ENCODE peak calls at places on chromosomes 3 and 15, in six cellular contexts. S is adrenal gland; R is breast epithelium; W is GM13977; Z is activated CD8-positive, alpha-beta T cell treated with anti-CD3 and anti-CD28 coated beads for 36 hours; Y is tibial artery. L is an unnamed sample.

GRCh38 chr15:42955518-42955917 is 34.9 kb upstream of the TTBK2 start:
- DNase-seq in S (no peak), R (no peak), W (no peak), Z (no peak), Y (no peak), L (no peak)

GRCh38 chr3:38823186-38823585 is 7.2 kb upstream of the SCN10A start:
- DNase-seq in S (no peak), R (no peak), W (no peak), Z (no peak), Y (no peak), L (no peak)

GRCh38 chr3:123202451-123202850 is 708 bp downstream of the SEC22A start:
- DNase-seq in S (no peak), R (no peak), W (no peak), Z (peak), Y (no peak), L (no peak)

GRCh38 chr15:26260517-26261133 is 397.5 kb upstream of the ATP10A start:
- DNase-seq in S (peak), R (no peak), W (no peak), Z (peak), Y (no peak), L (no peak)

GRCh38 chr3:136787226-136787793 is 31.6 kb upstream of the SLC35G2 start:
- DNase-seq in S (peak), R (no peak), W (peak), Z (peak), Y (no peak), L (no peak)

GRCh38 chr3:34357461-34357860 is 559.0 kb downstream of the PDCD6IP start:
- DNase-seq in S (no peak), R (no peak), W (no peak), Z (no peak), Y (no peak), L (no peak)

GRCh38 chr3:152444029-152444641 is 175.4 kb downstream of the MBNL1 start:
- DNase-seq in S (no peak), R (no peak), W (peak), Z (no peak), Y (no peak), L (no peak)

GRCh38 chr3:65596511-65597224 is 442.1 kb downstream of the MAGI1 start:
- DNase-seq in S (no peak), R (no peak), W (no peak), Z (no peak), Y (no peak), L (no peak)

GRCh38 chr3:23324745-23325144 is 121.6 kb downstream of the UBE2E2 start:
- DNase-seq in S (no peak), R (no peak), W (no peak), Z (no peak), Y (no peak), L (no peak)

GRCh38 chr15:62544446-62544845 is 379.4 kb upstream of the C2CD4B start:
- DNase-seq in S (no peak), R (no peak), W (no peak), Z (no peak), Y (no peak), L (no peak)

GRCh38 chr15:79296583-79296982 is 14.1 kb downstream of the ANKRD34C start:
- DNase-seq in S (no peak), R (no peak), W (no peak), Z (peak), Y (no peak), L (no peak)
- TF ChIP-seq CTCF in S (no peak), R (no peak), W (peak), Z (no peak), Y (no peak), L (no peak)

GRCh38 chr3:71652786-71653419 is 69.4 kb upstream of the FOXP1 start:
- DNase-seq in S (no peak), R (no peak), W (peak), Z (peak), Y (peak), L (peak)
- TF ChIP-seq CTCF in S (peak), R (no peak), W (peak), Z (peak), Y (peak), L (no peak)

GRCh38 chr3:118267588-118267987 is 767.1 kb downstream of the IGSF11 start:
- DNase-seq in S (no peak), R (no peak), W (no peak), Z (no peak), Y (no peak), L (no peak)

DNA sequence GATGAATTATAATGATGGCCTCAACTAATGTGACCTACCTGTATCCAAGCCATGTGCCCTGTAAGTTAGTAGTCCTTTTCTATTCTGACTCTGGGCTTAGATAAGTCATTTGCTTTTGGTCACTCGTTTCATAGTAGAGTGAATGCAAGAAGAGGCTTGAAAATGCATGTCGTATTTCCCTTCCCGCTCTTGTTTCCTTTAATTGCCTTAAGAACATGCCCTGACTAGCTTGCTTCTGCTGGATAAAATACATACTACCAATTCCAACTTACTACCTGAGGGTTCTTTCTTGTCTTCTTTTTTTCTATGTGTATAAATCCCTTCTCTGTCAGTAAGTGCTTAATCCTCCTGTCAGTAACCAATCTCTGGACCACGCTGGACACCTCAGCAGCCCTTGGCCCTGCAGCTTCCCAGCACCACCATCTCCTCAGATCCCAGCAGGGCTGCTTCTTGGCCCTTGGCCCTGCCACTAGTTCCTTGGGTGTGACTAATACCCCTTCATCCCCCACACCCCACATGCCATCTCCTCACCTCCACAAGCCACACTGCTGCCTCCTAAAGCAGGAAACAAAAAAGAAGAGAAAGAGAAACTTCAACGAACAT is 771.7 kb downstream of the IGSF11 start:
- DNase-seq in S (no peak), R (no peak), W (no peak), Z (no peak), Y (no peak), L (no peak)
- TF ChIP-seq CTCF in S (no peak), R (no peak), W (no peak), Z (no peak), Y (no peak), L (no peak)

GRCh38 chr3:129607391-129608068 is 1.1 kb upstream of the PLXND1 start:
- DNase-seq in S (no peak), R (no peak), W (no peak), Z (no peak), Y (no peak), L (no peak)

GRCh38 chr3:129609591-129610169 is 3.2 kb upstream of the PLXND1 start:
- DNase-seq in S (no peak), R (no peak), W (no peak), Z (no peak), Y (no peak), L (no peak)

GRCh38 chr3:129606522-129607390 is at the start of gene PLXND1:
- DNase-seq in S (peak), R (peak), W (peak), Z (peak), Y (peak), L (peak)

GRCh38 chr3:129608936-129609590 is 2.6 kb upstream of the PLXND1 start:
- DNase-seq in S (no peak), R (no peak), W (no peak), Z (no peak), Y (no peak), L (no peak)

GRCh38 chr3:129608087-129608935 is 1.8 kb upstream of the PLXND1 start:
- DNase-seq in S (no peak), R (no peak), W (no peak), Z (no peak), Y (no peak), L (no peak)
- TF ChIP-seq CTCF in S (peak), R (no peak), W (no peak), Z (no peak), Y (no peak), L (no peak)